ENCODE peak calls at places on chromosomes 4 and X, in four cellular contexts. G is K562, I is GM12878, M is HepG2. P is an unnamed sample.

GRCh38 chr4:182922551-182923284 is 5.5 kb upstream of the DCTD start:
- DNase-seq in M (no peak), I (no peak), G (no peak), P (no peak)

GRCh38 chr4:66842401-66842800 is 702.9 kb downstream of the CENPC start:
- DNase-seq in M (no peak), I (no peak), G (no peak), P (no peak)

GRCh38 chr4:791866-792630 is 33.9 kb downstream of the CPLX1 start:
- DNase-seq in M (no peak), G (peak), I (no peak), P (no peak)

GRCh38 chrX:134186362-134187121 is 50.4 kb upstream of the CCDC160 start:
- DNase-seq in M (no peak), I (peak), G (no peak), P (peak)

GRCh38 chrX:119986203-119986602 is 42.7 kb upstream of the NKAP start:
- DNase-seq in M (no peak), G (no peak), I (no peak), P (no peak)

GRCh38 chr4:26701786-26702227 is 117.9 kb downstream of the TBC1D19 start:
- DNase-seq in I (no peak), M (no peak), G (peak), P (no peak)

GRCh38 chr4:187656953-187657352 is 338.6 kb upstream of the ZFP42 start:
- DNase-seq in M (no peak), G (no peak), I (no peak), P (no peak)

GRCh38 chrX:456925-457768 is 70.4 kb upstream of the PPP2R3B start:
- DNase-seq in M (no peak), I (no peak), G (no peak), P (no peak)

GRCh38 chrX:44945736-44946135 is 72.7 kb downstream of the KDM6A start:
- DNase-seq in M (peak), G (peak), I (no peak), P (no peak)

GRCh38 chr4:145234086-145234694 is 53.8 kb upstream of the OTUD4 start:
- DNase-seq in I (peak), M (peak), G (peak), P (peak)

GRCh38 chr4:131509521-131509920 is 1639.6 kb upstream of the PCDH10 start:
- DNase-seq in I (no peak), G (no peak), M (no peak), P (no peak)

GRCh38 chrX:3520987-3521875 is 174.8 kb upstream of the MXRA5 start:
- DNase-seq in I (no peak), M (no peak), G (no peak), P (no peak)
- TF ChIP-seq TARDBP in I (no peak), M (no peak), G (no peak), P (no peak)

DNA sequence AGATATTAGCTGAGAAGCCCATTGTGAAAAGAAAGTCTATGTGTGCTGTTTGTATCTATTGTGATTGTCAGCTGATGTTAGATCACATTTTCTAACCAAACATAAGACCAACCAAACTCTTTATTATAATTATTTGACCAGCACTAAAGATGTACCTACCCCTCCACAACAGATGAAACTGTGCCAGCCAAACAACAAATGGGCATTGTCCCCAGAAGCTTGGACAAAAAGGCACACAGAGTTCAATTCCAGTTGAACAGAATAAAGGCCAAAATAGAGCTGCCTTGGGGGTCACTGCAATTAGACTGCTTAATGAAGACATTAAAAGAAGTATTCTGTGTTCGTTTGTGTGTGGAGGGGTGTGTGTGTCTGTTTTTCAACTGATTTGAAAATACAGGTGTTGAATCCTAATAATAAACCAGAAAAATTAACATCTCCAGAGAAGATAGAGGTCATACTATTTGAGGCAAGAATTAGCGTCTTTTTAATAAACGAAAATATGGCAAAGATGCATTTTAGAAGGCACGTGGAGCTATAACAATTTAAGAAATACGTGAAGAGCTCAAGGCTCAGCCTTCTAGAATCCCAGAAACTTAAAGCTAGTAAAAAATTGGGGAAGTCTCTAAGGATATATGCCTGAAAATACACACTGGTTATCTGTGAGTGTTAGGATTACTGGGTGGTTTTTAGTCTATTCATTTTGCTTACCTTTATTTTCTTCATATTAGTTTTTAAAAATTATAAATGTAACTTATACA is 2.2 kb downstream of the SPP1 start:
- DNase-seq in G (no peak), I (no peak), M (no peak), P (no peak)
- TF ChIP-seq FOXK2 in G (no peak), I (no peak), M (no peak), P (no peak)

GRCh38 chrX:47420264-47420663 is 49.9 kb downstream of the ZNF157 start:
- DNase-seq in M (no peak), G (no peak), I (no peak), P (no peak)

GRCh38 chrX:47422444-47422843 is 52.1 kb downstream of the ZNF157 start:
- DNase-seq in G (no peak), I (no peak), M (no peak), P (no peak)

DNA sequence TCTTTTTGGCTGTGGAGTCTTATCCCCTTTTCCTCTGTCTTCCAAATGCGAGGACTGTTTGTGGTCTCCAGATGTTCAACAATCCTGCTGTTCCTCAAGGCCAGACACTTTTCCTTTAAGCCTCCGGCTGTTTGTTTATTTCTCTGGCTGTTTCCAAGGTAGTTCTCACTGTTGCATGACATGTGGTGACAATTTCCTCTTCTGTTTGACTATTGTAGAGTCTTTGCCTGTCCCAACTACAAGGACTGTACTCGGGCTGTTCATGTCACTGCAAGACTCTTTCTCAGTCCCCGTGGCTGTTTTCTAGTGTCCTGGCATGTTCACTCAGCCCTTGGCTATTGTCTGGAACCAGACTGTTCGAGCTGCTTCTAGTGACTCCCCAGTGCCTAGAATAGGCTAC is 50.6 kb downstream of the ZNF157 start:
- DNase-seq in M (no peak), G (no peak), I (no peak), P (no peak)
- TF ChIP-seq TARDBP in M (no peak), G (no peak), I (no peak), P (no peak)

GRCh38 chr4:102299302-102299701 is 46.0 kb downstream of the SLC39A8 start:
- DNase-seq in I (no peak), G (no peak), M (no peak), P (no peak)
- TF ChIP-seq FOXK2 in I (no peak), G (no peak), M (no peak), P (no peak)

DNA sequence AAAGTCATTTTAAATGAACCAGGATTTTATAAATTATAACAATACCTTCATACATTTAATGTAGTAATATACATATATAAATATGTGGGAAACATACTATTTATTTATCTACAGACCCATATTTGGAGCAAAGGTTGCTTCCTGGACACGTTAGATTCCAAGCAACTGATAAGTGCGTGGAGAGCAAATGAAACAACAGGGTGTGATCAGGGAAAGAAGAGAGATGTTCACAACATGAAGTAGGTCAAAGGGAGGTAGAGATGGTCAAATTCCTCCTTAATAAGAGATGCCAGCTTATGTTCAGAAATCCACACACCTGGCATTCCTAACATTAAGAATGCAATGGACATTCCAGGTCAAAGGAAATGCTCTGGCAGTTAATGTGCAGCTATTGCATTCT is 53.1 kb upstream of the HPGD start:
- DNase-seq in I (no peak), M (no peak), G (no peak), P (no peak)
- TF ChIP-seq TARDBP in I (no peak), M (no peak), G (no peak), P (no peak)

GRCh38 chrX:56563231-56564116 is at the start of gene UBQLN2:
- DNase-seq in M (peak), G (peak), I (no peak), P (peak)
- TF ChIP-seq FOXK2 in M (no peak), G (peak), I (no peak), P (no peak)

DNA sequence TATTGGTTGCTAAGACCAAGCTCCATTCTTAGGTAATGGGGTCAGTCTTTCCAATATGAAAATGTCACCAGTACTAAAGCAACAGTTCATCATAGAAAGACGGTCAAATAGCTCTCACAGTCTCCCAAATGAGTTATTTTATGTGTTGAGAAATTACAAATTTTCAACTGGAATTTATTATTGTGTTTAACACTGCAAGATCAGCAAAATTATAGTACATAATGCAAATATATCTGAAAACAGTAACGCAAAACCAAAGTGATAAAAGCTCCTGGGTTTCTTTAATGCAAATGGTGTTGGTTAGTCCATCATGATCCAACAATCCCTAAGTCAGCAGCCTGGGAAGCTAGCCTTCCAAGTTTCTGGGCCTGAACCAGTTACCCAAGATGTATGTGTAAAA is 61.5 kb upstream of the EGFL6 start:
- DNase-seq in I (no peak), M (no peak), G (no peak), P (no peak)
- TF ChIP-seq TARDBP in I (no peak), M (no peak), G (no peak), P (no peak)

GRCh38 chr4:19807505-19807904 is 444.2 kb upstream of the SLIT2 start:
- DNase-seq in M (no peak), G (no peak), I (no peak), P (no peak)
- TF ChIP-seq FOXK2 in M (no peak), G (no peak), I (no peak), P (no peak)

P was measured in HEK293T.